ENCODE peak calls at places on chromosome 9, in nine cellular contexts. One of them, this sample, is unnamed.

GRCh38 chr9:109779711-109780452 is at the start of gene PALM2AKAP2:
- DNase-seq in lung: peak
- DNase-seq in HepG2: no peak
- DNase-seq in dorsolateral prefrontal cortex: peak
- DNase-seq in SK-MEL-5: peak
- DNase-seq in T-helper 1 cell: no peak
- DNase-seq in NCI-H1105: peak
- DNase-seq in substantia nigra: peak
- DNase-seq in memory B cell: no peak
- DNase-seq in this sample: peak

GRCh38 chr9:109143881-109144562 is 23.0 kb downstream of the FRRS1L start:
- DNase-seq in lung: no peak
- DNase-seq in HepG2: peak
- DNase-seq in dorsolateral prefrontal cortex: no peak
- DNase-seq in SK-MEL-5: peak
- DNase-seq in T-helper 1 cell: no peak
- DNase-seq in NCI-H1105: no peak
- DNase-seq in substantia nigra: no peak
- DNase-seq in memory B cell: no peak
- DNase-seq in this sample: no peak

GRCh38 chr9:128254855-128255759 is 20.7 kb downstream of the GOLGA2 start:
- DNase-seq in lung: peak
- DNase-seq in HepG2: peak
- DNase-seq in dorsolateral prefrontal cortex: peak
- DNase-seq in SK-MEL-5: peak
- DNase-seq in T-helper 1 cell: no peak
- DNase-seq in NCI-H1105: peak
- DNase-seq in substantia nigra: peak
- DNase-seq in memory B cell: peak
- DNase-seq in this sample: no peak

GRCh38 chr9:37311938-37312730 is 110.4 kb upstream of the GRHPR start:
- DNase-seq in lung: no peak
- DNase-seq in HepG2: no peak
- DNase-seq in dorsolateral prefrontal cortex: no peak
- DNase-seq in SK-MEL-5: no peak
- DNase-seq in T-helper 1 cell: no peak
- DNase-seq in NCI-H1105: no peak
- DNase-seq in substantia nigra: no peak
- DNase-seq in memory B cell: no peak
- DNase-seq in this sample: no peak

GRCh38 chr9:75197521-75197920 is 109.2 kb downstream of the OSTF1 start:
- DNase-seq in lung: no peak
- DNase-seq in HepG2: no peak
- DNase-seq in dorsolateral prefrontal cortex: no peak
- DNase-seq in SK-MEL-5: no peak
- DNase-seq in T-helper 1 cell: no peak
- DNase-seq in NCI-H1105: peak
- DNase-seq in substantia nigra: no peak
- DNase-seq in memory B cell: no peak
- DNase-seq in this sample: no peak

GRCh38 chr9:72882117-72882775 is 70.6 kb downstream of the ALDH1A1 start:
- DNase-seq in lung: no peak
- DNase-seq in HepG2: no peak
- DNase-seq in dorsolateral prefrontal cortex: peak
- DNase-seq in SK-MEL-5: no peak
- DNase-seq in T-helper 1 cell: no peak
- DNase-seq in NCI-H1105: no peak
- DNase-seq in substantia nigra: no peak
- DNase-seq in memory B cell: no peak
- DNase-seq in this sample: no peak

GRCh38 chr9:6230037-6230778 is 14.6 kb downstream of the IL33 start:
- DNase-seq in lung: no peak
- DNase-seq in HepG2: no peak
- DNase-seq in dorsolateral prefrontal cortex: no peak
- DNase-seq in SK-MEL-5: no peak
- DNase-seq in T-helper 1 cell: no peak
- DNase-seq in NCI-H1105: no peak
- DNase-seq in substantia nigra: no peak
- DNase-seq in memory B cell: no peak
- DNase-seq in this sample: no peak

GRCh38 chr9:21317956-21318923 is 13.1 kb upstream of the IFNA5 start:
- DNase-seq in lung: no peak
- DNase-seq in HepG2: peak
- DNase-seq in dorsolateral prefrontal cortex: peak
- DNase-seq in SK-MEL-5: peak
- DNase-seq in T-helper 1 cell: no peak
- DNase-seq in NCI-H1105: peak
- DNase-seq in substantia nigra: no peak
- DNase-seq in memory B cell: no peak
- DNase-seq in this sample: peak

GRCh38 chr9:68547417-68547816 is 6.7 kb upstream of the TMEM252 start:
- DNase-seq in lung: no peak
- DNase-seq in HepG2: no peak
- DNase-seq in dorsolateral prefrontal cortex: no peak
- DNase-seq in SK-MEL-5: no peak
- DNase-seq in T-helper 1 cell: no peak
- DNase-seq in NCI-H1105: no peak
- DNase-seq in substantia nigra: no peak
- DNase-seq in memory B cell: no peak
- DNase-seq in this sample: no peak

GRCh38 chr9:93267091-93267541 is 83.2 kb downstream of the WNK2 start:
- DNase-seq in lung: no peak
- DNase-seq in HepG2: no peak
- DNase-seq in dorsolateral prefrontal cortex: no peak
- DNase-seq in SK-MEL-5: no peak
- DNase-seq in T-helper 1 cell: no peak
- DNase-seq in NCI-H1105: no peak
- DNase-seq in substantia nigra: no peak
- DNase-seq in memory B cell: no peak
- DNase-seq in this sample: no peak

GRCh38 chr9:79431019-79431679 is 140.6 kb upstream of the TLE4 start:
- DNase-seq in lung: no peak
- DNase-seq in HepG2: no peak
- DNase-seq in dorsolateral prefrontal cortex: no peak
- DNase-seq in SK-MEL-5: no peak
- DNase-seq in T-helper 1 cell: no peak
- DNase-seq in NCI-H1105: no peak
- DNase-seq in substantia nigra: no peak
- DNase-seq in memory B cell: no peak
- DNase-seq in this sample: no peak

GRCh38 chr9:34898846-34899245 is 59.2 kb upstream of the PHF24 start:
- DNase-seq in lung: no peak
- DNase-seq in HepG2: no peak
- DNase-seq in dorsolateral prefrontal cortex: peak
- DNase-seq in SK-MEL-5: peak
- DNase-seq in T-helper 1 cell: no peak
- DNase-seq in NCI-H1105: no peak
- DNase-seq in substantia nigra: no peak
- DNase-seq in memory B cell: no peak
- DNase-seq in this sample: no peak

GRCh38 chr9:4080889-4081548 is 218.8 kb downstream of the GLIS3 start:
- DNase-seq in lung: no peak
- DNase-seq in HepG2: no peak
- DNase-seq in dorsolateral prefrontal cortex: no peak
- DNase-seq in SK-MEL-5: peak
- DNase-seq in T-helper 1 cell: no peak
- DNase-seq in NCI-H1105: no peak
- DNase-seq in substantia nigra: no peak
- DNase-seq in memory B cell: no peak
- DNase-seq in this sample: no peak

This sample was measured in DMS79.